ENCODE peak calls at places on chromosomes 11 and 22, in four cellular contexts. I, W, G and O are unnamed samples.

GRCh38 chr11:108319541-108320145 is 96.8 kb downstream of the ATM start:
- DNase-seq in I (peak), W (no peak), G (no peak), O (peak)

GRCh38 chr11:9385288-9385902 is 943 bp downstream of the IPO7 start:
- DNase-seq in I (no peak), W (no peak), G (no peak), O (no peak)

GRCh38 chr11:26632691-26633159 is 60.7 kb upstream of the MUC15 start:
- DNase-seq in I (no peak), W (no peak), G (no peak), O (no peak)

GRCh38 chr11:69416746-69417145 is 64.7 kb upstream of the LINC01488 start:
- DNase-seq in I (no peak), W (no peak), G (no peak), O (no peak)

GRCh38 chr11:8532475-8532874 is 61.6 kb downstream of the STK33 start:
- DNase-seq in I (no peak), W (no peak), G (no peak), O (no peak)

GRCh38 chr11:26065944-26066343 is 266.0 kb upstream of the ANO3 start:
- DNase-seq in I (no peak), W (no peak), G (no peak), O (peak)

GRCh38 chr22:30615543-30615954 is 8.6 kb downstream of the TCN2 start:
- DNase-seq in I (no peak), W (no peak), G (no peak), O (no peak)

GRCh38 chr11:72225411-72225951 is 914 bp downstream of the INPPL1 start:
- DNase-seq in I (no peak), W (peak), G (no peak), O (no peak)

GRCh38 chr22:46996595-46997310 is 234.3 kb downstream of the TBC1D22A start:
- DNase-seq in I (no peak), W (no peak), G (no peak), O (peak)

GRCh38 chr22:19614546-19614884 is 90.3 kb upstream of the CLDN5 start:
- DNase-seq in I (no peak), W (peak), G (no peak), O (no peak)
- H3K4me2 ChIP-seq in I (no peak), W (peak), G (no peak), O (no peak)

GRCh38 chr11:76288166-76288978 is 82.1 kb upstream of the WNT11 start:
- DNase-seq in I (no peak), W (no peak), G (no peak), O (peak)
- H3K4me2 ChIP-seq in I (no peak), W (no peak), G (no peak), O (no peak)

GRCh38 chr11:66652651-66653050 is 14.1 kb downstream of the RBM4 start:
- DNase-seq in I (no peak), W (no peak), G (no peak), O (no peak)
- H3K4me2 ChIP-seq in I (no peak), W (no peak), G (no peak), O (no peak)

GRCh38 chr11:75389276-75389605 is 10.1 kb upstream of the RPS3 start:
- DNase-seq in I (peak), W (no peak), G (no peak), O (no peak)

GRCh38 chr11:75386912-75387311 is 12.4 kb upstream of the RPS3 start:
- DNase-seq in I (no peak), W (no peak), G (no peak), O (no peak)

GRCh38 chr11:75389925-75390324 is 9.4 kb upstream of the RPS3 start:
- DNase-seq in I (no peak), W (no peak), G (no peak), O (no peak)

GRCh38 chr11:75387742-75388294 is 11.5 kb upstream of the RPS3 start:
- DNase-seq in I (no peak), W (no peak), G (no peak), O (no peak)

GRCh38 chr11:75388386-75389275 is 10.7 kb upstream of the RPS3 start:
- DNase-seq in I (peak), W (peak), G (peak), O (peak)
- H3K4me2 ChIP-seq in I (peak), W (no peak), G (peak), O (no peak)

DNA sequence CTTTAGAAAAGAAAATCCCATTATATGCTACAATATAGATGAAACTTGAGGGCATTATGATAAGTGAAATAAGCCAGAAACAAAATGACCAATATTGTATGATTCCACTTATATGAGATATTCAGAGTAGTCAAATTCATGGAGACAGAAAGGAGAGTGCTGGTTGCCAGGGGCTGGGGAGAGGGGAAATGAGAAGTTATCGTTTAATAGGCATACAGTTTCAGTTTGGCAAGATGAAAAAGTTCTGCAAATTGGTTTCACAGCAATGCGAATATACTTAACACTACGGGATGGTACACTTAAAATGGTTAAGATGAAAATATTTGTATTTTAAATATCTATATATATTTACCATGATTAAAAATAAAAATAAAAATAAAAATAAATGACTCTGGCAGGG is 31.1 kb upstream of the RDX start:
- DNase-seq in I (no peak), W (no peak), G (no peak), O (no peak)
- H3K4me2 ChIP-seq in I (no peak), W (no peak), G (no peak), O (no peak)

GRCh38 chr11:76151561-76152085 is 54.7 kb downstream of the WNT11 start:
- DNase-seq in I (no peak), W (no peak), G (no peak), O (no peak)
- H3K4me2 ChIP-seq in I (no peak), W (peak), G (no peak), O (peak)

GRCh38 chr22:41542224-41542623 is 2.0 kb downstream of the POLR3H start:
- DNase-seq in I (no peak), W (no peak), G (no peak), O (no peak)

GRCh38 chr22:41541484-41541883 is 2.8 kb downstream of the POLR3H start:
- DNase-seq in I (no peak), W (no peak), G (no peak), O (no peak)

GRCh38 chr22:41543854-41544670 is at the start of gene POLR3H:
- DNase-seq in I (peak), W (peak), G (peak), O (peak)

GRCh38 chr22:41548830-41549211 is 4.6 kb upstream of the POLR3H start:
- DNase-seq in I (no peak), W (no peak), G (no peak), O (no peak)

DNA sequence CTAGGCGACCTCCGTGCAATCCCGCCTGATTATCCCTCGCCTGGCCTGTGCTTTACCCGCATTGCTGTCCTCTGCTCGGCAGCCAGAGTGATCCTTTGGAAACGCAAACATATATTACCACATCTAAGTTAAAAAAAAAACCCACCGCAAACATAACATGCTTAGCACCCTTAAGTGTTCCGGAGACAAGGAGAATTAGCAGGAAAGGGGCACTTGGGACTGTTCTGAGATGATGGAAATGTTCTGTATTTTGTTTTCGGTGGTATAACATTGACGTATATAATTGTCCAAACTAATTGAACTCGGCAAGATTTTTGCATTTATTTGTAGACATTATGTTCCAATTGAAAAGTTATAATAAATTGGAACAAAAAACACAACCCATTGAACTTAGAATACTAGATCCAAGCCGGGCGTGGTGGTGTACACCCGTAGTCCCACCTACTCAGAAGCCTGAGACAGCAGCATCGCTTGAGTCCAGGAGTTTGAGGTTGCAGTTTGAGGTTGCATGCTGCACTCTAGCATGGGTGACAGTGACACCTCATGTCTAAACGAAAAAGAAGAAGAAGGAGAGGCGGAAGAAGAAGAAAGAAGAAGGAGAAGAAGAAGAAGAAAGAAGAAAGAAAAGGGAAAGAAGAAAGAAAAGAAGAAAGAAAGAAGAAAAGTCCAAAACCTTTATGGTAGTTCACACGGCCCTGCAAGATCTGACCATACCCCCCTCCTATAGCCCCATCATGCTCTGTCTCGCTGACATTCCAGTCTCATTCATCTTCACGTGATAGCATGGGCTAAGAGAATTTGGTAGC is 604 bp upstream of the POLR3H start:
- DNase-seq in I (no peak), W (no peak), G (no peak), O (no peak)
- H3K4me2 ChIP-seq in I (peak), W (peak), G (peak), O (peak)

DNA sequence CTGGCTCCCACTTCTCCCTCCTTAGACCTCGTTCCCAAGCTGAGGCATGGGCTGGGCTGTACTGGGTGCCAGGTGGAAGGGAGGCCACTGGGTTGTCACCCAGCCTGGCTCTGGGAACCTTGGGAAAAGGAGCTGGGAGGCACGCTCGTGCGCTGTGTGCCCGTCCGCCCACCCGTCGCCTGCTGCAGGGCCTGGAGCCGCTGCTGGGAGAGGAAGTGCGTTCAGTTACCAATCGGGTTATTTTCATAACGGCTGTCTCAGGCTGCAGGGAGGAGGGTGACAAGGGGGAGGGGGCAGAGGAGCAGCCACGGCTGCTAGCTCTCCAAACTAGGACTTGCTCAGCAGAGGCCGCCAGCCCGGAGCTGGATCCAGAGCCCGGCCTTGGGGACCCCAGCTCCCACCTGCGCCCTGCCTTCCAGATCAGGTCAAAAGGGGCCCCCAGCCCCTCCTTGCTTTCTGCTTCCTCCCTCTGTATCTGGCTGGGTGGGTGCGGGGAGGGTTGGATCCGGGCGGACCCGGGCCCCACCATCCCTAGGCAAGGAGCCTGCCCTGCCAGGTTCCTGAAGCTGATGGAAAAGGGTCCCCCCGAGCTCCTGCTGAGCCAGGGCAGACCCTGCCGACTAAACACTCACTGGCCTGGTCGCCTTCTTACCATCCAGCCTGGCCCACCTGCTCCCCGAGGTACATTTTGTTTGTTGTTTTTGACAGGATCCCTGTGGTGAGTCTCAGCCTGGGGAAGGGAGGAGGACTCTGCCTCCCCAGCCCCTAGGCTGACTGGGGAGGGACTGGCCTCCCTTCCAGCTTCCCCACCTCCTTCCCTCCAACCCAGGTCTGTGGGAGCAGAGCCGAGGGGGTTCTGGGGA is 14.3 kb downstream of the DGKZ start:
- DNase-seq in I (peak), W (peak), G (no peak), O (peak)
- H3K4me2 ChIP-seq in I (peak), W (peak), G (no peak), O (peak)

GRCh38 chr11:123484448-123484847 is 54.4 kb downstream of the GRAMD1B start:
- DNase-seq in I (no peak), W (no peak), G (no peak), O (no peak)
- H3K4me2 ChIP-seq in I (no peak), W (peak), G (no peak), O (no peak)